ENCODE peak calls at places on chromosomes 4 and X, in seven cellular contexts. B is CD8-positive, alpha-beta memory T cell; J is AML-193; Z is Right ventricle myocardium superior; M is fibroblast of lung; D is hypothalamus; O is fibroblast of villous mesenchyme. L is an unnamed sample.

GRCh38 chr4:123260429-123261052 is 136.1 kb upstream of the SPRY1 start:
- DNase-seq in J (no peak), B (no peak), D (no peak), O (no peak), M (no peak), Z (no peak), L (no peak)

GRCh38 chrX:25022499-25023325 is 6.9 kb upstream of the ARX start:
- DNase-seq in D (no peak), O (no peak), B (no peak), J (no peak), M (no peak), Z (no peak), L (no peak)

GRCh38 chrX:19670321-19670750 is 155.0 kb upstream of the MAP3K15 start:
- DNase-seq in J (no peak), O (peak), B (no peak), M (peak), D (no peak), Z (no peak), L (no peak)

GRCh38 chr4:150938417-150938816 is 76.7 kb downstream of the LRBA start:
- DNase-seq in B (no peak), M (no peak), Z (no peak), J (no peak), D (no peak), O (no peak), L (no peak)

GRCh38 chr4:10245761-10246160 is 129.2 kb upstream of the WDR1 start:
- DNase-seq in J (no peak), O (no peak), Z (no peak), D (no peak), M (no peak), B (no peak), L (no peak)

GRCh38 chr4:128572778-128573241 is 236.7 kb upstream of the JADE1 start:
- DNase-seq in B (no peak), M (no peak), Z (no peak), O (no peak), J (no peak), D (no peak), L (no peak)

GRCh38 chr4:8837181-8837811 is 34.3 kb downstream of the HMX1 start:
- DNase-seq in D (no peak), Z (peak), M (no peak), J (no peak), B (no peak), O (no peak), L (no peak)

GRCh38 chr4:122744229-122744628 is 11.7 kb downstream of the BBS12 start:
- DNase-seq in M (peak), J (peak), B (no peak), D (no peak), Z (no peak), O (peak), L (no peak)

GRCh38 chr4:26238782-26239647 is 81.8 kb upstream of the RBPJ start:
- DNase-seq in B (no peak), D (peak), M (peak), O (peak), Z (no peak), J (no peak), L (no peak)

GRCh38 chrX:49879656-49880277 is 483 bp downstream of the USP27X start:
- DNase-seq in B (peak), J (no peak), D (no peak), O (no peak), Z (no peak), M (no peak), L (no peak)

GRCh38 chr4:24471623-24472510 is 112.5 kb downstream of the DHX15 start:
- DNase-seq in B (no peak), D (no peak), J (no peak), M (no peak), O (no peak), Z (peak), L (no peak)

GRCh38 chr4:121583396-121583795 is 113.4 kb downstream of the ANXA5 start:
- DNase-seq in M (no peak), J (no peak), Z (no peak), O (no peak), B (no peak), D (no peak), L (no peak)

GRCh38 chr4:7458066-7458425 is 23.3 kb upstream of the PSAPL1 start:
- DNase-seq in M (no peak), O (no peak), Z (peak), J (no peak), B (no peak), D (no peak), L (no peak)

GRCh38 chr4:53307819-53308773 is 57.8 kb downstream of the SCFD2 start:
- DNase-seq in O (no peak), D (no peak), Z (no peak), M (peak), J (no peak), B (no peak), L (peak)

GRCh38 chrX:68835468-68835867 is 6.6 kb downstream of the EFNB1 start:
- DNase-seq in O (no peak), B (no peak), D (no peak), M (no peak), J (no peak), Z (no peak), L (no peak)

GRCh38 chr4:54930226-54930625 is 195.2 kb downstream of the KDR start:
- DNase-seq in O (no peak), B (no peak), Z (no peak), D (no peak), M (no peak), J (no peak), L (no peak)

GRCh38 chr4:177574446-177574845 is 132.2 kb upstream of the AGA start:
- DNase-seq in Z (no peak), B (no peak), D (no peak), M (peak), O (peak), J (no peak), L (no peak)

GRCh38 chrX:48890296-48890925 is 7.2 kb downstream of the TIMM17B start:
- DNase-seq in D (no peak), B (no peak), O (no peak), Z (no peak), M (no peak), J (no peak), L (no peak)

GRCh38 chr4:141711211-141711610 is 74.8 kb downstream of the IL15 start:
- DNase-seq in D (no peak), Z (peak), M (peak), B (no peak), O (peak), J (peak), L (no peak)

GRCh38 chrX:124338733-124339514 is 6.5 kb downstream of the TEX13D start:
- DNase-seq in Z (no peak), O (no peak), B (peak), J (no peak), D (no peak), M (no peak), L (no peak)

GRCh38 chrX:56733459-56734046 is 4.5 kb downstream of the NBDY start:
- DNase-seq in O (peak), M (peak), Z (no peak), B (peak), D (no peak), J (peak), L (peak)

GRCh38 chr4:137421796-137422195 is 110.5 kb downstream of the PCDH18 start:
- DNase-seq in D (no peak), J (no peak), Z (no peak), M (peak), B (no peak), O (peak), L (no peak)

GRCh38 chr4:123696712-123697111 is 300.1 kb downstream of the SPRY1 start:
- DNase-seq in O (peak), D (no peak), B (no peak), Z (no peak), J (no peak), M (no peak), L (no peak)

GRCh38 chrX:30373479-30373878 is 64.3 kb upstream of the NR0B1 start:
- DNase-seq in O (no peak), B (no peak), Z (no peak), D (no peak), J (no peak), M (no peak), L (no peak)

GRCh38 chr4:128279624-128280225 is 7.9 kb downstream of the PGRMC2 start:
- DNase-seq in J (no peak), B (no peak), M (no peak), O (peak), Z (no peak), D (no peak), L (no peak)

GRCh38 chr4:139555073-139555704 is 830 bp downstream of the SETD7 start:
- DNase-seq in D (peak), M (peak), Z (peak), B (peak), J (no peak), O (peak), L (peak)

GRCh38 chr4:85963231-85963630 is 396.6 kb downstream of the MAPK10 start:
- DNase-seq in B (no peak), D (no peak), O (no peak), J (no peak), M (peak), Z (no peak), L (no peak)

GRCh38 chr4:80192937-80193336 is 4.4 kb upstream of the PRDM8 start:
- DNase-seq in J (no peak), Z (no peak), M (peak), B (no peak), O (peak), D (no peak), L (no peak)

GRCh38 chr4:6403400-6403685 is 69.1 kb downstream of the PPP2R2C start:
- DNase-seq in Z (no peak), B (no peak), O (no peak), D (no peak), J (no peak), M (no peak), L (no peak)

GRCh38 chr4:151968643-151969042 is 207.8 kb upstream of the GATB start:
- DNase-seq in M (no peak), J (no peak), O (no peak), B (no peak), Z (no peak), D (no peak), L (no peak)

GRCh38 chrX:132591719-132592275 is 103.0 kb upstream of the MBNL3 start:
- DNase-seq in Z (no peak), O (no peak), M (no peak), J (no peak), B (no peak), D (no peak), L (no peak)

GRCh38 chr4:19689511-19689910 is 562.2 kb upstream of the SLIT2 start:
- DNase-seq in O (peak), B (no peak), M (peak), D (no peak), J (no peak), Z (no peak), L (no peak)